ENCODE peak calls at places on chromosomes 12 and 14, in ten cellular contexts. N, H, G, T, L, D, S, E, W and Y are unnamed samples.

GRCh38 chr14:88877192-88877591 is 52.7 kb downstream of the TTC8 start:
- DNase-seq in N (no peak), H (no peak), G (no peak), T (no peak), L (no peak), D (no peak), S (no peak), E (no peak), W (no peak), Y (no peak)

GRCh38 chr12:2314492-2314891 is 261.7 kb downstream of the CACNA1C start:
- DNase-seq in N (no peak), H (no peak), G (no peak), T (no peak), L (no peak), D (no peak), S (no peak), E (no peak), W (no peak), Y (no peak)

GRCh38 chr12:51976376-51977160 is 25.1 kb downstream of the ACVR1B start:
- DNase-seq in N (peak), H (no peak), G (no peak), T (no peak), L (no peak), D (no peak), S (no peak), E (peak), W (peak), Y (peak)

GRCh38 chr14:61152851-61153364 is 128.2 kb downstream of the TMEM30B start:
- DNase-seq in N (peak), H (no peak), G (no peak), T (no peak), L (no peak), D (no peak), S (no peak), E (peak), W (peak), Y (peak)

GRCh38 chr12:63276537-63277365 is 125.8 kb upstream of the AVPR1A start:
- DNase-seq in N (peak), H (no peak), G (peak), T (peak), L (no peak), D (no peak), S (no peak), E (peak), W (peak), Y (peak)

GRCh38 chr12:9910716-9911421 is 21.3 kb downstream of the CLEC2A start:
- DNase-seq in N (no peak), H (no peak), G (no peak), T (no peak), L (no peak), D (no peak), S (no peak), E (no peak), W (peak), Y (peak)

GRCh38 chr12:25377475-25378179 is 126.9 kb upstream of the KRAS start:
- DNase-seq in N (peak), H (no peak), G (no peak), T (no peak), L (no peak), D (no peak), S (no peak), E (peak), W (peak), Y (peak)

GRCh38 chr14:77158175-77158908 is 16.8 kb upstream of the ZDHHC22 start:
- DNase-seq in N (peak), H (peak), G (no peak), T (no peak), L (peak), D (no peak), S (peak), E (peak), W (peak), Y (peak)

GRCh38 chr14:100522616-100523021 is 64.6 kb downstream of the BEGAIN start:
- DNase-seq in N (peak), H (no peak), G (peak), T (no peak), L (peak), D (peak), S (no peak), E (peak), W (peak), Y (no peak)

GRCh38 chr12:31005256-31005943 is 68.3 kb upstream of the DDX11 start:
- DNase-seq in N (no peak), H (no peak), G (no peak), T (no peak), L (peak), D (no peak), S (no peak), E (no peak), W (no peak), Y (no peak)

GRCh38 chr12:11958216-11959091 is 112.3 kb upstream of the BCL2L14 start:
- DNase-seq in N (peak), H (no peak), G (no peak), T (no peak), L (no peak), D (no peak), S (no peak), E (peak), W (peak), Y (peak)

DNA sequence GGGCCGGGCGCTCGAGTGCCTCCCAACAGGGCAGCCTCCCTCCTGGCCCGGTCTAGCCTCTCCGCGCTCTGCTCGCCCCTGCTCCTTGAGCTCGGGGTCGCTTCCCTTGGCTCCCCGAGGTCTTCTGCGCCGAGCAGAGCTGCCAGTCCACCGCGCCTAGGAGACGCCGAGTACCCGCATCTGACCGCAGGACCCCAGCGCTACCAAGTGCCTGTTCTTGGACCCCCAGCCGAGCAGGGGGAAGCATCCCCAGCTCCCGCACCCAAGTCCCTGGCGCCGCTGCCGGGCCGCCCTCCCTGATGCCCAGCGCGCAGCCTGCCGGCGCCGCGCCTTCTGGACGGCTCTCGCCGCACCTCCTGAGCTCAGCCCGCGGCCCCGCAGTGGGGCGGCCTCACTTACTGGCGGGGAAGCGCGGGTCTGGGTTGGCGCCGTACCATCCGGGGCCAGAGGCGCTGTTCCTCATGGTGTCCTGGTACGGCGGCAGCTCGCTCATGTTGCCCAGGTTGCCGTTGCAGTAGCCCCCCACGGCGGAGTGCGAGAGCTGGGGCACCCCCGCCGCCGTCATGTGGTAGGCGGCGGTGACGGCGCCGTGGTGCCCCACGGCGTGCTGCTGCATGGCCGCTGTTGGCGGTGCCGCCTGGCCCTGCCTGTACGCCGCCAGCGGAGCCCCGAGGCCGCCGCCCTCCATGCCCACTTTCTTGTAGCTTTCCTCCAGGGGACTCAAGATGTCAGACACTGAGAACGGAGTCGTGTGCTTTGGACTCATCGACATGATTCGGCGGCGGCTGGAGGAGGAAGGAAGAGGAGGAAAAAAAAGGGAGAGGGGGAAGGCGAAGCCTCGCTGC is 1.2 kb downstream of the NKX2-1 start:
- DNase-seq in N (no peak), H (no peak), G (no peak), T (no peak), L (no peak), D (no peak), S (no peak), E (no peak), W (no peak), Y (no peak)
- H3K4me3 ChIP-seq in N (no peak), H (peak), G (no peak), T (no peak), L (peak), D (no peak), S (peak), E (no peak), W (no peak), Y (no peak)

GRCh38 chr12:53192531-53193021 is 11.9 kb upstream of the CSAD start:
- DNase-seq in N (no peak), H (no peak), G (no peak), T (peak), L (no peak), D (no peak), S (no peak), E (no peak), W (no peak), Y (no peak)
- TF ChIP-seq CTCF in N (no peak), H (no peak), G (no peak), T (no peak), L (no peak), D (no peak), S (no peak), E (no peak), W (no peak), Y (no peak)

DNA sequence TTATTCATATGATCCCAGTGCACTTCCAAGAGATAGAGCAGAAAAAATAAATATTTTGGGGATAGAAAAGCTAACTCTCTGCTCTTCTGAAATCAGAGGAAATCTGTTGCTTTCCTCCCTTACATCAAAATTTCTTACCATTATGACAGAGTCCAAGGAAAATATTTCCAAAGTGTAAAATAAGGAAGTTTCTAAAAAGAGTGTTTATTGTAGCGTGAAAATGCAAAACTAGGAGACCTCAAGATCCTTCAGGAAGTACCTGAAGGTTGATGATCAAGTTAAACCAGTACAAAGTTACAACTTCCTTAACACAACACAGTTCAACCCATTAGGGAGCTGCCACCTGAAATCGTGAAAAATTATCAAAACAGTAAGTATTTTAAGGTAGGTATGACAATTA is at the start of gene OR6C2:
- DNase-seq in N (no peak), H (no peak), G (no peak), T (no peak), L (no peak), D (no peak), S (no peak), E (no peak), W (no peak), Y (no peak)
- H3K4me3 ChIP-seq in N (no peak), H (no peak), G (no peak), T (no peak), L (no peak), D (no peak), S (no peak), E (no peak), W (no peak), Y (no peak)

GRCh38 chr14:33065634-33066033 is 127.0 kb downstream of the NPAS3 start:
- DNase-seq in N (no peak), H (no peak), G (no peak), T (no peak), L (no peak), D (no peak), S (no peak), E (no peak), W (no peak), Y (no peak)

GRCh38 chr14:33073023-33073422 is 134.3 kb downstream of the NPAS3 start:
- DNase-seq in N (no peak), H (no peak), G (no peak), T (no peak), L (no peak), D (no peak), S (no peak), E (no peak), W (no peak), Y (no peak)

GRCh38 chr14:33068626-33069025 is 129.9 kb downstream of the NPAS3 start:
- DNase-seq in N (no peak), H (no peak), G (no peak), T (no peak), L (no peak), D (no peak), S (no peak), E (no peak), W (peak), Y (no peak)

GRCh38 chr14:33070474-33070873 is 131.8 kb downstream of the NPAS3 start:
- DNase-seq in N (no peak), H (no peak), G (no peak), T (no peak), L (no peak), D (no peak), S (no peak), E (no peak), W (no peak), Y (no peak)
- TF ChIP-seq CTCF in N (no peak), H (no peak), G (no peak), T (no peak), L (no peak), D (no peak), S (no peak), E (no peak), W (no peak), Y (no peak)

GRCh38 chr12:45339035-45339434 is 123.1 kb downstream of the ANO6 start:
- DNase-seq in N (no peak), H (no peak), G (no peak), T (no peak), L (no peak), D (no peak), S (no peak), E (no peak), W (no peak), Y (no peak)
- H3K4me3 ChIP-seq in N (no peak), H (no peak), G (no peak), T (no peak), L (no peak), D (no peak), S (no peak), E (no peak), W (no peak), Y (no peak)

GRCh38 chr14:75452324-75452723 is 24.5 kb downstream of the JDP2 start:
- DNase-seq in N (peak), H (no peak), G (no peak), T (no peak), L (no peak), D (no peak), S (peak), E (no peak), W (peak), Y (peak)

GRCh38 chr14:75452900-75453816 is 25.3 kb downstream of the JDP2 start:
- DNase-seq in N (peak), H (peak), G (no peak), T (no peak), L (peak), D (peak), S (peak), E (peak), W (peak), Y (peak)

GRCh38 chr14:75456069-75457023 is 28.5 kb downstream of the JDP2 start:
- DNase-seq in N (no peak), H (no peak), G (no peak), T (no peak), L (peak), D (no peak), S (no peak), E (no peak), W (no peak), Y (no peak)

GRCh38 chr14:75454963-75455546 is 27.2 kb downstream of the JDP2 start:
- DNase-seq in N (peak), H (peak), G (no peak), T (no peak), L (no peak), D (peak), S (peak), E (peak), W (peak), Y (peak)

GRCh38 chr14:75453817-75454434 is 26.1 kb downstream of the JDP2 start:
- DNase-seq in N (no peak), H (no peak), G (no peak), T (peak), L (no peak), D (no peak), S (no peak), E (no peak), W (no peak), Y (no peak)
- TF ChIP-seq CTCF in N (no peak), H (no peak), G (no peak), T (peak), L (no peak), D (no peak), S (no peak), E (peak), W (no peak), Y (peak)

GRCh38 chr12:48789858-48790326 is 1.0 kb upstream of the ADCY6 start:
- DNase-seq in N (no peak), H (no peak), G (no peak), T (no peak), L (no peak), D (no peak), S (no peak), E (no peak), W (no peak), Y (no peak)

GRCh38 chr12:48788852-48789775 is at the start of gene ADCY6:
- DNase-seq in N (peak), H (peak), G (peak), T (peak), L (peak), D (peak), S (peak), E (peak), W (peak), Y (peak)

GRCh38 chr12:48788522-48788851 is 402 bp downstream of the ADCY6 start:
- DNase-seq in N (no peak), H (no peak), G (no peak), T (no peak), L (no peak), D (no peak), S (no peak), E (no peak), W (no peak), Y (no peak)

GRCh38 chr12:48787791-48788521 is 933 bp downstream of the ADCY6 start:
- DNase-seq in N (no peak), H (no peak), G (no peak), T (no peak), L (no peak), D (no peak), S (peak), E (no peak), W (no peak), Y (no peak)

GRCh38 chr12:48786591-48787544 is 2.0 kb downstream of the ADCY6 start:
- DNase-seq in N (peak), H (no peak), G (no peak), T (no peak), L (no peak), D (no peak), S (peak), E (peak), W (peak), Y (no peak)
- H3K4me3 ChIP-seq in N (peak), H (peak), G (no peak), T (no peak), L (peak), D (no peak), S (peak), E (peak), W (peak), Y (peak)

GRCh38 chr12:93039062-93039461 is 110.0 kb upstream of the EEA1 start:
- DNase-seq in N (peak), H (no peak), G (no peak), T (no peak), L (no peak), D (no peak), S (no peak), E (no peak), W (peak), Y (no peak)

GRCh38 chr12:93041416-93041815 is 112.3 kb upstream of the EEA1 start:
- DNase-seq in N (no peak), H (no peak), G (no peak), T (no peak), L (no peak), D (no peak), S (no peak), E (no peak), W (no peak), Y (no peak)

GRCh38 chr12:93042283-93042682 is 113.2 kb upstream of the EEA1 start:
- DNase-seq in N (no peak), H (no peak), G (no peak), T (no peak), L (no peak), D (no peak), S (no peak), E (no peak), W (no peak), Y (no peak)

GRCh38 chr12:93039930-93040329 is 110.8 kb upstream of the EEA1 start:
- DNase-seq in N (no peak), H (no peak), G (no peak), T (no peak), L (no peak), D (no peak), S (no peak), E (no peak), W (no peak), Y (no peak)

GRCh38 chr12:93040367-93040766 is 111.3 kb upstream of the EEA1 start:
- DNase-seq in N (no peak), H (no peak), G (no peak), T (no peak), L (no peak), D (no peak), S (no peak), E (no peak), W (no peak), Y (no peak)
- TF ChIP-seq CTCF in N (no peak), H (no peak), G (no peak), T (no peak), L (no peak), D (no peak), S (no peak), E (no peak), W (no peak), Y (no peak)